ENCODE peak calls at places on chromosome 1, in four cellular contexts. V is AG09309, S is tibial nerve, W is astrocyte of the spinal cord. D is an unnamed sample.

GRCh38 chr1:209585672-209586071 is 2.2 kb downstream of the CAMK1G start:
- DNase-seq in V (no peak), S (no peak), W (peak), D (peak)

GRCh38 chr1:25744140-25744581 is 55.8 kb upstream of the SELENON start:
- DNase-seq in V (peak), S (peak), W (peak), D (peak)

GRCh38 chr1:78377356-78377928 is 113.3 kb upstream of the PTGFR start:
- DNase-seq in V (no peak), S (no peak), W (no peak), D (peak)

GRCh38 chr1:59445040-59445439 is 148.1 kb downstream of the FGGY start:
- DNase-seq in V (no peak), S (no peak), W (peak), D (peak)

GRCh38 chr1:28035420-28035819 is 53.0 kb downstream of the EYA3 start:
- DNase-seq in V (no peak), S (no peak), W (no peak), D (no peak)

GRCh38 chr1:9404541-9404940 is 111.8 kb downstream of the SPSB1 start:
- DNase-seq in V (no peak), S (no peak), W (no peak), D (no peak)

GRCh38 chr1:26772687-26773086 is 15.1 kb upstream of the PIGV start:
- DNase-seq in V (peak), S (no peak), W (peak), D (peak)

GRCh38 chr1:172293379-172293778 is 127.1 kb upstream of the C1orf105 start:
- DNase-seq in V (peak), S (no peak), W (peak), D (no peak)

GRCh38 chr1:2821970-2822620 is 20.6 kb upstream of the TTC34 start:
- DNase-seq in V (no peak), S (no peak), W (no peak), D (peak)

GRCh38 chr1:1167416-1168155 is 6.1 kb upstream of the TTLL10 start:
- DNase-seq in V (no peak), S (no peak), W (no peak), D (no peak)

GRCh38 chr1:39392851-39393573 is 98.4 kb upstream of the BMP8A start:
- DNase-seq in V (no peak), S (no peak), W (no peak), D (no peak)

GRCh38 chr1:39386997-39387396 is 104.4 kb upstream of the BMP8A start:
- DNase-seq in V (no peak), S (no peak), W (no peak), D (no peak)

GRCh38 chr1:39391741-39392679 is 99.4 kb upstream of the BMP8A start:
- DNase-seq in V (no peak), S (no peak), W (peak), D (peak)

GRCh38 chr1:39385067-39385988 is 106.1 kb upstream of the BMP8A start:
- DNase-seq in V (no peak), S (no peak), W (no peak), D (no peak)

DNA sequence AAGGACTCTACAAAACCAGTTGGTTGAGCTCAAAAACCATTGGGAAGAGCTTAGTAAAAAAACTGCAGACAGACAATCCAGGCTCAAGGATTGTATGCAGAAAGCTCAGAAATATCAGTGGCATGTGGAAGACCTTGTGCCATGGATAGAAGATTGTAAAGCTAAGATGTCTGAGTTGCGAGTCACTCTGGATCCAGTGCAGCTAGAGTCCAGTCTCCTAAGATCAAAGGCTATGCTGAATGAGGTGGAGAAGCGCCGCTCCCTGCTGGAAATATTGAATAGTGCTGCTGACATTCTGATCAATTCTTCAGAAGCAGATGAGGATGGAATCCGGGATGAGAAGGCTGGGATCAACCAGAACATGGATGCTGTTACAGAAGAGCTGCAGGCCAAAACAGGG is 104.0 kb upstream of the BMP8A start:
- DNase-seq in V (peak), S (no peak), W (peak), D (peak)
- TF ChIP-seq CTCF in V (peak), S (no peak), W (peak), D (peak)

DNA sequence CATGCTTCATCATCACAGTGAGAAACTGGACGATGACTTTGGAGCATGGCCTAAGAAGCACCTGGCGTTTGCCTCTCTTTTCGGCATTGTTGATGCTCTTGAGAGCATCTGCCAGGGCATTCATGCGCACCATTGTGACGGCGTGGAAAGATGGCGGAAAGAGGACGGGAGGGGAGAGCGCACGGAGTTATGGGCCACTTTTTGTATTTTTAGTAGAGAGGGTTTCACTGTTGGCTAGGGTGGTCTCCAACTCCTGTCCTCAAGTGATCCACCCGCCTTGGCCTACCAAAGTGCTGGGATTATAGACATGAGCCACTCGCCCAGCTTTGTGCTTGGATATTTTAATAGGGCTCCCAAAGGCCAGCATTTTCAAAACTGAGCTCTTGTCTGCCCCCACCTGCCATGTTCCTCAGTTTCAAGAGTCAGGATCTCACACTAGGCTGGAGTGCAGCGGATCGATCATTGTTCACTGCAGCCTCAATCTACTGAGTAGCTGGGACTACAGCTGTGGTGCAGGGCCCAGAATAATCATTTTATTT is 5.3 kb downstream of the RPS8 start:
- DNase-seq in V (no peak), S (no peak), W (no peak), D (peak)
- TF ChIP-seq CTCF in V (no peak), S (no peak), W (no peak), D (no peak)

GRCh38 chr1:37152491-37152890 is 118.2 kb upstream of the GRIK3 start:
- DNase-seq in V (no peak), S (no peak), W (no peak), D (no peak)

GRCh38 chr1:37151789-37152188 is 117.5 kb upstream of the GRIK3 start:
- DNase-seq in V (no peak), S (no peak), W (no peak), D (no peak)

GRCh38 chr1:37150986-37151385 is 116.7 kb upstream of the GRIK3 start:
- DNase-seq in V (no peak), S (no peak), W (no peak), D (no peak)

GRCh38 chr1:37153701-37154100 is 119.4 kb upstream of the GRIK3 start:
- DNase-seq in V (no peak), S (no peak), W (no peak), D (no peak)

GRCh38 chr1:37153116-37153515 is 118.8 kb upstream of the GRIK3 start:
- DNase-seq in V (no peak), S (no peak), W (no peak), D (no peak)
- TF ChIP-seq CTCF in V (no peak), S (no peak), W (no peak), D (no peak)

DNA sequence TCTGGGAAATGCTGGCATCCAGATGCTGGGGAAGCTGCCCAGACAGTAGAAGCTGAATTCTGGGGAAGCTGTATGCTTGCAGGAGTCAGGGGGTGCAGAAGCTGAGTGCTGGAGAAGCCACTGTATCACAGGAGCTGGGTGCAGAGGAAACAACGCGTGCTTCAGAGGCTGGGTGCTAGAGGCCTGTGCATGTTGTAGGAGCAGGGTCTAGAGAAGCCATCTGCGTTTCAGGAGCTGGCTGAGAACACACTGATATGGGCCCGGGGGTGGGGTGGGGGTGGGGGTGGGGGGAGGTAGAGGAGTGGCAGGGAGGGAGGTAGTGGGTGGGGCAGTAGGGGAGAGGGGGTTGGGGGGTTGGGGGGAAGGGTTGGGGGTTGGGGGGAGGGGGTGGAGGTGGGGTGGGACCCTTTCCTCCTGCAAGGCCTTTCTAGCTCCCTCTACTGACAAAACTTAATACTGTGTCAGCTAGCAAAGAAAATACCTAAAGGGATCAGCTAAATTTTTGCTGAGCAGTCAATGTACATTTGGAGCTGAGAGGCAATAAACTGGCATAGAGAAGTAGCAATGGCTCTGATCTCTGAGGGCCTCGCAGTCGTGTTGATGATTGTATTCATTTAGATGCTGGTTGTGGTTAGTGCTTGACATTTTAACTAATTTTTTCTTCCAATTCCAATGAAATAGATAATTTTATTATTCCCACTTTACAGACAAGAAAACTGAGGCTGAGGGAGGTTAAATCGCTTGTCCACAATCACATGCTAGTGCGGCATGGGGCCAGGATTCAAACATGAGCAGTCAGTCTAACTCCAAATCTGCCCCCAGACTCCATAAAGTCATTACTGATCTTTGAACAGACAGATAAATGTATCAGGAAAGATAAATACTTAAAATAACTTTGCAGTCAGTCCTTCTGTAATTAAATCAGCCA is 356.9 kb downstream of the DISC1 start:
- DNase-seq in V (no peak), S (no peak), W (no peak), D (peak)
- TF ChIP-seq CTCF in V (no peak), S (no peak), W (no peak), D (peak)

DNA sequence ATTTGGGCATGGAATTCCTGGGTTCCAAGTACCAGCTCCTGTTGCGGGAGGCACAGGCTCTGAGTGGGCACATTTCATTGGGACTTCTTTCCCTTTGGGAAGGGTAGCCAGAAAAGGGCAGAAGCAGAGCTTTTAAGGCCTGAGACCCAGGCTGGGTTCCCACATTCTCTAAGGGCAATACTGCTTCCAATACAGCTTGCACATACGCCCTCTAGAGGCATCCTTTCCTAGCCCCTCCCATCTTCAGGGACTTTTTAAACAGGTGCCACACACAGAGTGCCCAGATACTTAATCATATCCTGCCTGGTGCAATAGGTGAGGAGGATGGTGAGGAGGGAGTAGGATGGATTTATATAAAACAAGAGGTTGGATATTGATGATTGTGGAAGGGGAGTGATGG is 5.7 kb downstream of the GPR88 start:
- DNase-seq in V (no peak), S (no peak), W (no peak), D (peak)
- TF ChIP-seq CTCF in V (peak), S (no peak), W (peak), D (peak)

GRCh38 chr1:32197837-32198236 is 2.6 kb upstream of the CCDC28B start:
- DNase-seq in V (no peak), S (no peak), W (no peak), D (no peak)

GRCh38 chr1:32195972-32196823 is 4.2 kb upstream of the CCDC28B start:
- DNase-seq in V (no peak), S (no peak), W (peak), D (no peak)

GRCh38 chr1:32198237-32199042 is 2.0 kb upstream of the CCDC28B start:
- DNase-seq in V (no peak), S (no peak), W (no peak), D (no peak)

GRCh38 chr1:32195531-32195930 is 4.9 kb upstream of the CCDC28B start:
- DNase-seq in V (no peak), S (no peak), W (no peak), D (no peak)

GRCh38 chr1:32197074-32197473 is 3.3 kb upstream of the CCDC28B start:
- DNase-seq in V (no peak), S (no peak), W (no peak), D (no peak)
- TF ChIP-seq CTCF in V (no peak), S (no peak), W (no peak), D (no peak)

DNA sequence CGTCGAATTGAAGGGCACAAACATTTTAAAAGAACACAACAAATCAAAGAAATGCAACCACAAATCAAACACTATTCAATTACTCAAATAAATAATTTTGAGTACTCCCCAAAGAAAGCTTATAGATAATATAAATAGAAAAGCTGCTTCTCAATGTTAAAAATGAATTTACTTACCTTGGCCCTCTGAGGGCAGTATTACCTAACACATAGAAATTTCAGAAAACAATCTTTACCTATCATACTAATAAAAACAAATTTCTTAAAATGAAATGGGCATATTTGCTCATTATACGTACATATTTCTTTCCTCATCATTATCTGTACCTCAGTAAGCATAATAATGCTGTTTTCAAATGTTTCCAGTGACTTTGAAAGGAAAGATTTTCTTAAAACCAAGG is 141.8 kb downstream of the AKT3 start:
- DNase-seq in V (no peak), S (no peak), W (peak), D (peak)
- TF ChIP-seq CTCF in V (no peak), S (no peak), W (peak), D (peak)

DNA sequence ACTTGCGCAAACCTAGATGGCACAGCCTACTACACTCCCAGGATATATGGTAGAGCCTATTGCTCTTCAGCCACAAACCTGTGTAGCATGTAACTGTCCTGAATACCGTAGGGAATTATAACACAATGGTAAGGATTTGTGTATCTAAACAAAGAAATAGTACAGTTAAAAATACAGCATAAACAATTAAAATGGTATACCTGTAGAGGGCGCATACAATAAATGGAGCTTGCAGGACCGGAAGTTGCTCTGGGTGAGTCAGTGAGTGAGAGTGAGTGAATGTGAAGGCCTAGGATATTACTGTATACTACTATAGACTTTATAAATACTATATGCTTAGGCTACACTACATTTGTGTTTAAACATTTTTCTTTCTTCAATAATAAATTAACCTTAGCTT is 99.3 kb downstream of the PLD5 start:
- DNase-seq in V (no peak), S (no peak), W (no peak), D (peak)
- TF ChIP-seq CTCF in V (no peak), S (no peak), W (no peak), D (peak)

GRCh38 chr1:174721246-174721645 is 273.5 kb downstream of the GPR52 start:
- DNase-seq in V (no peak), S (no peak), W (no peak), D (no peak)

GRCh38 chr1:174726880-174727585 is 272.7 kb upstream of the CACYBP start:
- DNase-seq in V (no peak), S (no peak), W (no peak), D (no peak)

GRCh38 chr1:174723815-174724214 is 275.9 kb upstream of the CACYBP start:
- DNase-seq in V (no peak), S (no peak), W (no peak), D (no peak)

GRCh38 chr1:174720618-174721017 is 272.9 kb downstream of the GPR52 start:
- DNase-seq in V (no peak), S (no peak), W (no peak), D (no peak)

DNA sequence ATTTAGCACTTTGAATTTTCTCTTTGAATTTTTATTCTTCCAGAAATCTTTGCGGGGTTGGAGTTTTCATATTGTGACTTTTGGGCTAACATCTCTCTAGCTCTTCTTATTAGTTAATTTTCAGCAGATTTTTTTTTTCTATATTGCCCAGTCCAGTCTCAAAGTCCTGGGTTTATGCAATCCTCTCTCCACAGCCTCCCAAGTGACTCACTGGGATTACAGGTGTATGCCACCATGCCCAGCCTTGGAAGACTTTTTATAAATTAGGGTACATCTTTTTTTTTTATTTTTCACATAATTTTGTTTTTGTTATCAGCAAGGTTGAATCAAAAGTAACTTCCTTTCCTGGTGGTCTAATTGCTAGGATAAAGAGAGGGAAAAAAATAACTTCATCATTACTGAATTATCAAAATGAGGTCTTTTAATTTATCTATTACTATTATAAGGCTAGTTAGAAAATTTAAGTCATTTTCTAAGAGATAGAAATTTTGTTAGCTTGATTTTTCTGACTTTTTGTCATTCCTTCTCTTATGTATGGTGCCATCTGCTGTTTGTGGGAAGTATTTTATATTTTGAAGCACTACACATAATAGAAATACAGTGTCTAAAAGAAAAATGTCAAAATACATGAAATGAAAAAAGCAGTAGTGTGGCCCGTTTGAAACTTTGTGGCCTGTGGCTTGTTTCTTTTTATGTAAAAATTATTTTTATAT is 273.4 kb upstream of the CACYBP start:
- DNase-seq in V (no peak), S (no peak), W (peak), D (peak)
- TF ChIP-seq CTCF in V (peak), S (no peak), W (peak), D (peak)